ENCODE peak calls at places on chromosomes 2 and 18, in six cellular contexts. One of them, this sample, is unnamed.

GRCh38 chr2:215601990-215602721 is 166.3 kb upstream of the FN1 start:
- DNase-seq in BE2C: no peak
- DNase-seq in ascending aorta: no peak
- DNase-seq in bronchial epithelial cell: no peak
- DNase-seq in nephron progenitor cell: no peak
- DNase-seq in heart left ventricle: no peak
- DNase-seq in this sample: no peak

GRCh38 chr18:33123852-33124251 is 316.7 kb downstream of the CCDC178 start:
- DNase-seq in BE2C: no peak
- DNase-seq in ascending aorta: no peak
- DNase-seq in nephron progenitor cell: peak
- DNase-seq in heart left ventricle: no peak
- DNase-seq in bronchial epithelial cell: no peak
- DNase-seq in this sample: no peak

GRCh38 chr2:121722479-121722878 is 14.2 kb downstream of the NIFK start:
- DNase-seq in nephron progenitor cell: no peak
- DNase-seq in bronchial epithelial cell: peak
- DNase-seq in ascending aorta: no peak
- DNase-seq in BE2C: no peak
- DNase-seq in heart left ventricle: no peak
- DNase-seq in this sample: no peak

GRCh38 chr2:239880396-239880795 is 144.7 kb downstream of the NDUFA10 start:
- DNase-seq in bronchial epithelial cell: no peak
- DNase-seq in BE2C: no peak
- DNase-seq in nephron progenitor cell: no peak
- DNase-seq in ascending aorta: no peak
- DNase-seq in heart left ventricle: no peak
- DNase-seq in this sample: no peak

GRCh38 chr18:31041346-31042067 is 1.0 kb downstream of the DSC3 start:
- DNase-seq in BE2C: no peak
- DNase-seq in bronchial epithelial cell: peak
- DNase-seq in ascending aorta: no peak
- DNase-seq in heart left ventricle: no peak
- DNase-seq in nephron progenitor cell: peak
- DNase-seq in this sample: peak

GRCh38 chr2:226611944-226612318 is 187.7 kb downstream of the IRS1 start:
- DNase-seq in BE2C: no peak
- DNase-seq in nephron progenitor cell: no peak
- DNase-seq in ascending aorta: no peak
- DNase-seq in bronchial epithelial cell: peak
- DNase-seq in heart left ventricle: no peak
- DNase-seq in this sample: no peak

GRCh38 chr2:40400336-40400953 is 51.4 kb downstream of the SLC8A1 start:
- DNase-seq in BE2C: no peak
- DNase-seq in bronchial epithelial cell: no peak
- DNase-seq in ascending aorta: no peak
- DNase-seq in heart left ventricle: no peak
- DNase-seq in nephron progenitor cell: no peak
- DNase-seq in this sample: no peak

GRCh38 chr2:171160119-171160629 is 519 bp downstream of the TLK1 start:
- DNase-seq in BE2C: peak
- DNase-seq in ascending aorta: peak
- DNase-seq in heart left ventricle: peak
- DNase-seq in bronchial epithelial cell: peak
- DNase-seq in nephron progenitor cell: peak
- DNase-seq in this sample: peak

GRCh38 chr2:168781191-168781818 is 21.1 kb upstream of the NOSTRIN start:
- DNase-seq in heart left ventricle: no peak
- DNase-seq in nephron progenitor cell: no peak
- DNase-seq in bronchial epithelial cell: no peak
- DNase-seq in ascending aorta: no peak
- DNase-seq in BE2C: no peak
- DNase-seq in this sample: no peak

GRCh38 chr2:27211241-27211942 is 449 bp upstream of the ATRAID start:
- DNase-seq in nephron progenitor cell: no peak
- DNase-seq in BE2C: no peak
- DNase-seq in heart left ventricle: no peak
- DNase-seq in ascending aorta: no peak
- DNase-seq in bronchial epithelial cell: peak
- DNase-seq in this sample: no peak

GRCh38 chr18:35026407-35027061 is 14.7 kb upstream of the MAPRE2 start:
- DNase-seq in bronchial epithelial cell: no peak
- DNase-seq in ascending aorta: no peak
- DNase-seq in BE2C: no peak
- DNase-seq in nephron progenitor cell: no peak
- DNase-seq in heart left ventricle: no peak
- DNase-seq in this sample: no peak

GRCh38 chr18:2657788-2658458 is 2.4 kb downstream of the SMCHD1 start:
- DNase-seq in ascending aorta: no peak
- DNase-seq in BE2C: no peak
- DNase-seq in heart left ventricle: no peak
- DNase-seq in nephron progenitor cell: no peak
- DNase-seq in bronchial epithelial cell: peak
- DNase-seq in this sample: no peak

GRCh38 chr2:96549967-96550786 is 13.6 kb downstream of the ARID5A start:
- DNase-seq in ascending aorta: no peak
- DNase-seq in heart left ventricle: no peak
- DNase-seq in bronchial epithelial cell: no peak
- DNase-seq in BE2C: no peak
- DNase-seq in nephron progenitor cell: no peak
- DNase-seq in this sample: no peak

GRCh38 chr2:72619622-72620021 is 206.2 kb downstream of the EXOC6B start:
- DNase-seq in bronchial epithelial cell: peak
- DNase-seq in BE2C: peak
- DNase-seq in heart left ventricle: peak
- DNase-seq in ascending aorta: no peak
- DNase-seq in nephron progenitor cell: peak
- DNase-seq in this sample: no peak

GRCh38 chr18:59954746-59955145 is 55.0 kb downstream of the PMAIP1 start:
- DNase-seq in nephron progenitor cell: no peak
- DNase-seq in heart left ventricle: no peak
- DNase-seq in bronchial epithelial cell: peak
- DNase-seq in ascending aorta: no peak
- DNase-seq in BE2C: no peak
- DNase-seq in this sample: no peak

GRCh38 chr2:176910828-176911227 is 301.8 kb upstream of the HNRNPA3 start:
- DNase-seq in nephron progenitor cell: no peak
- DNase-seq in ascending aorta: no peak
- DNase-seq in bronchial epithelial cell: no peak
- DNase-seq in heart left ventricle: no peak
- DNase-seq in BE2C: no peak
- DNase-seq in this sample: no peak

GRCh38 chr2:2656046-2656715 is 325.1 kb upstream of the MYT1L start:
- DNase-seq in ascending aorta: no peak
- DNase-seq in BE2C: peak
- DNase-seq in heart left ventricle: no peak
- DNase-seq in bronchial epithelial cell: no peak
- DNase-seq in nephron progenitor cell: peak
- DNase-seq in this sample: no peak

GRCh38 chr18:48179005-48179404 is 230.2 kb downstream of the ZBTB7C start:
- DNase-seq in ascending aorta: no peak
- DNase-seq in BE2C: no peak
- DNase-seq in heart left ventricle: no peak
- DNase-seq in nephron progenitor cell: no peak
- DNase-seq in bronchial epithelial cell: no peak
- DNase-seq in this sample: no peak

GRCh38 chr2:20224716-20225293 is at the start of gene SDC1:
- DNase-seq in BE2C: peak
- DNase-seq in heart left ventricle: no peak
- DNase-seq in ascending aorta: no peak
- DNase-seq in nephron progenitor cell: peak
- DNase-seq in bronchial epithelial cell: peak
- DNase-seq in this sample: peak

GRCh38 chr2:10407841-10408648 is 40.1 kb downstream of the ODC1 start:
- DNase-seq in heart left ventricle: peak
- DNase-seq in bronchial epithelial cell: peak
- DNase-seq in nephron progenitor cell: no peak
- DNase-seq in BE2C: no peak
- DNase-seq in ascending aorta: no peak
- DNase-seq in this sample: no peak

GRCh38 chr2:15650616-15651366 is 59.1 kb downstream of the DDX1 start:
- DNase-seq in bronchial epithelial cell: no peak
- DNase-seq in BE2C: no peak
- DNase-seq in heart left ventricle: no peak
- DNase-seq in ascending aorta: no peak
- DNase-seq in nephron progenitor cell: no peak
- DNase-seq in this sample: no peak

GRCh38 chr2:10832228-10832936 is 19.8 kb upstream of the PDIA6 start:
- DNase-seq in heart left ventricle: peak
- DNase-seq in BE2C: peak
- DNase-seq in nephron progenitor cell: peak
- DNase-seq in bronchial epithelial cell: peak
- DNase-seq in ascending aorta: no peak
- DNase-seq in this sample: peak

GRCh38 chr2:141957827-141958440 is 172.9 kb downstream of the LRP1B start:
- DNase-seq in BE2C: no peak
- DNase-seq in nephron progenitor cell: no peak
- DNase-seq in ascending aorta: no peak
- DNase-seq in heart left ventricle: no peak
- DNase-seq in bronchial epithelial cell: peak
- DNase-seq in this sample: no peak

GRCh38 chr2:55865095-55865835 is 58.3 kb downstream of the EFEMP1 start:
- DNase-seq in nephron progenitor cell: no peak
- DNase-seq in BE2C: no peak
- DNase-seq in bronchial epithelial cell: peak
- DNase-seq in heart left ventricle: no peak
- DNase-seq in ascending aorta: no peak
- DNase-seq in this sample: no peak

GRCh38 chr2:205405752-205406151 is 276.5 kb upstream of the NRP2 start:
- DNase-seq in BE2C: no peak
- DNase-seq in heart left ventricle: no peak
- DNase-seq in nephron progenitor cell: no peak
- DNase-seq in bronchial epithelial cell: peak
- DNase-seq in ascending aorta: no peak
- DNase-seq in this sample: no peak

GRCh38 chr2:106602042-106602441 is 114.9 kb downstream of the CD8B2 start:
- DNase-seq in BE2C: no peak
- DNase-seq in nephron progenitor cell: no peak
- DNase-seq in ascending aorta: no peak
- DNase-seq in bronchial epithelial cell: no peak
- DNase-seq in heart left ventricle: no peak
- DNase-seq in this sample: no peak

GRCh38 chr2:55966431-55967118 is 43.0 kb upstream of the EFEMP1 start:
- DNase-seq in ascending aorta: no peak
- DNase-seq in BE2C: peak
- DNase-seq in nephron progenitor cell: no peak
- DNase-seq in heart left ventricle: peak
- DNase-seq in bronchial epithelial cell: no peak
- DNase-seq in this sample: no peak

GRCh38 chr2:189702071-189702470 is 27.6 kb downstream of the ANKAR start:
- DNase-seq in nephron progenitor cell: no peak
- DNase-seq in bronchial epithelial cell: peak
- DNase-seq in ascending aorta: no peak
- DNase-seq in BE2C: no peak
- DNase-seq in heart left ventricle: no peak
- DNase-seq in this sample: no peak

GRCh38 chr2:219205165-219205538 is 1.4 kb upstream of the ZFAND2B start:
- DNase-seq in bronchial epithelial cell: no peak
- DNase-seq in heart left ventricle: no peak
- DNase-seq in nephron progenitor cell: no peak
- DNase-seq in BE2C: no peak
- DNase-seq in ascending aorta: no peak
- DNase-seq in this sample: no peak

GRCh38 chr2:219205981-219206441 is 571 bp upstream of the ZFAND2B start:
- DNase-seq in ascending aorta: no peak
- DNase-seq in nephron progenitor cell: no peak
- DNase-seq in bronchial epithelial cell: no peak
- DNase-seq in heart left ventricle: no peak
- DNase-seq in BE2C: no peak
- DNase-seq in this sample: no peak

GRCh38 chr2:219207254-219207883 is 787 bp downstream of the ZFAND2B start:
- DNase-seq in BE2C: no peak
- DNase-seq in nephron progenitor cell: no peak
- DNase-seq in heart left ventricle: no peak
- DNase-seq in bronchial epithelial cell: no peak
- DNase-seq in ascending aorta: no peak
- DNase-seq in this sample: no peak

GRCh38 chr2:219207884-219208740 is 1.5 kb downstream of the ZFAND2B start:
- DNase-seq in heart left ventricle: no peak
- DNase-seq in bronchial epithelial cell: peak
- DNase-seq in ascending aorta: no peak
- DNase-seq in nephron progenitor cell: no peak
- DNase-seq in BE2C: no peak
- DNase-seq in this sample: no peak

GRCh38 chr2:219206442-219207253 is at the start of gene ZFAND2B:
- DNase-seq in nephron progenitor cell: peak
- DNase-seq in BE2C: peak
- DNase-seq in ascending aorta: peak
- DNase-seq in heart left ventricle: peak
- DNase-seq in bronchial epithelial cell: peak
- DNase-seq in this sample: peak
- TF ChIP-seq CTCF in nephron progenitor cell: no peak
- TF ChIP-seq CTCF in BE2C: peak
- TF ChIP-seq CTCF in ascending aorta: peak
- TF ChIP-seq CTCF in heart left ventricle: no peak
- TF ChIP-seq CTCF in bronchial epithelial cell: peak
- TF ChIP-seq CTCF in this sample: peak

GRCh38 chr18:13726228-13726971 is at the start of the genes FAM210A and RNMT:
- DNase-seq in heart left ventricle: peak
- DNase-seq in bronchial epithelial cell: peak
- DNase-seq in BE2C: peak
- DNase-seq in ascending aorta: peak
- DNase-seq in nephron progenitor cell: peak
- DNase-seq in this sample: peak
- TF ChIP-seq CTCF in heart left ventricle: no peak
- TF ChIP-seq CTCF in bronchial epithelial cell: peak
- TF ChIP-seq CTCF in BE2C: no peak
- TF ChIP-seq CTCF in ascending aorta: peak
- TF ChIP-seq CTCF in nephron progenitor cell: no peak
- TF ChIP-seq CTCF in this sample: no peak

DNA sequence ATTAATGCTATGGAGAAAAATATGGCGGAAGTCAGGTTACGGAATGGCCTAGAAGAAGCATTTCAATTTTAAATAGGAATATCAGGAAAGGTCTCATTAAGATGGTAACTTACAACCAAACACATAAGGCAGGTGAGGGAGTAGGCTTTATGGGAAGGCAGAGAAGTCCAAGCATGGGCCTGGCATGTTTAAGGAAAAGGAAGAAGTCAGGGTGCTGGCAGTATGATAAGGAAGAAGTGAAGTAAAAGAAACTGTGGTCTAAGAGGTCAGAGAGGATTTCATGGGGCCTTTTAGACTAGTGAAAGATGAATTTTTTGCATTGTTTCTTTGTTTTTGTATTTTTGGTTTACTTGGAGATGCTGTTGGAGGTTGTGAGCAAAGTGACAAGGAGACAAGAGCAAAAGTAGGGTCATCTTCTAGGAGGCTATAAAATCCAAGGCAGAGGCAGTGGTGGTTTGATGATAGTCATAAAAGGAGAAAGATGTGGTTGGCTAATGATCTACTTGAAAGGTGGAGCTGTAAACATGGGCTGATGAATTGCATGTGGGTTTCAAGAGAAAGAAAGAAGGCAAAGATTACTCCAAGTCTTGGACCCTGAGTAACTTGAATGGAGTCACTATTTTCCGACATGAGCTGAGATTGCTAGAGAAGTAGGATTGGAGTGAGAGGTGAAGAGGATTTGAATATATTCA is 354.3 kb downstream of the GPD2 start:
- DNase-seq in nephron progenitor cell: no peak
- DNase-seq in ascending aorta: no peak
- DNase-seq in bronchial epithelial cell: no peak
- DNase-seq in BE2C: no peak
- DNase-seq in heart left ventricle: no peak
- DNase-seq in this sample: no peak
- TF ChIP-seq CTCF in nephron progenitor cell: no peak
- TF ChIP-seq CTCF in ascending aorta: no peak
- TF ChIP-seq CTCF in bronchial epithelial cell: no peak
- TF ChIP-seq CTCF in BE2C: no peak
- TF ChIP-seq CTCF in heart left ventricle: no peak
- TF ChIP-seq CTCF in this sample: no peak

GRCh38 chr2:154623819-154624218 is 74.7 kb upstream of the KCNJ3 start:
- DNase-seq in bronchial epithelial cell: peak
- DNase-seq in heart left ventricle: no peak
- DNase-seq in ascending aorta: no peak
- DNase-seq in nephron progenitor cell: peak
- DNase-seq in BE2C: peak
- DNase-seq in this sample: peak
- TF ChIP-seq CTCF in bronchial epithelial cell: peak
- TF ChIP-seq CTCF in heart left ventricle: peak
- TF ChIP-seq CTCF in ascending aorta: peak
- TF ChIP-seq CTCF in nephron progenitor cell: peak
- TF ChIP-seq CTCF in BE2C: peak
- TF ChIP-seq CTCF in this sample: peak

This sample was measured in progenitor cell of endocrine pancreas.